ENCODE peak calls at places on chromosome 18, in seven cellular contexts. E, W, D, C, F, H and I are unnamed samples. For H3K79me1, the result is how much of the 10 kb centered on the place peaks cover.

GRCh38 chr18:54466248-54467005 is 108.7 kb downstream of the C18orf54 start:
- DNase-seq in E (no peak), W (no peak), D (no peak), C (no peak), F (no peak), H (no peak), I (no peak)

GRCh38 chr18:74529378-74529777 is 4.9 kb upstream of the CNDP1 start:
- DNase-seq in E (no peak), W (no peak), D (no peak), C (no peak), F (no peak), H (no peak), I (peak)

GRCh38 chr18:55264108-55264507 is 304.8 kb upstream of the CCDC68 start:
- DNase-seq in E (no peak), W (peak), D (peak), C (peak), F (no peak), H (peak), I (no peak)

GRCh38 chr18:49459404-49460171 is 857 bp downstream of the DYM start:
- DNase-seq in E (peak), W (peak), D (no peak), C (peak), F (no peak), H (no peak), I (no peak)

GRCh38 chr18:24514439-24514838 is 54.0 kb downstream of the HRH4 start:
- DNase-seq in E (peak), W (peak), D (peak), C (peak), F (no peak), H (peak), I (peak)

GRCh38 chr18:21191596-21192307 is 50.3 kb upstream of the GREB1L start:
- DNase-seq in E (peak), W (peak), D (no peak), C (peak), F (peak), H (peak), I (peak)

GRCh38 chr18:63588869-63589268 is 1.7 kb downstream of the SERPINB13 start:
- DNase-seq in E (no peak), W (no peak), D (no peak), C (no peak), F (no peak), H (peak), I (no peak)

GRCh38 chr18:46628206-46628605 is 28.8 kb downstream of the LOXHD1 start:
- DNase-seq in E (no peak), W (no peak), D (no peak), C (no peak), F (peak), H (no peak), I (no peak)

GRCh38 chr18:3075491-3075890 is 62.5 kb upstream of the LPIN2 start:
- DNase-seq in E (no peak), W (no peak), D (no peak), C (peak), F (no peak), H (no peak), I (no peak)

GRCh38 chr18:23862071-23862470 is 152.5 kb upstream of the TTC39C start:
- DNase-seq in E (peak), W (peak), D (no peak), C (no peak), F (no peak), H (peak), I (no peak)

GRCh38 chr18:44156816-44157215 is 523.9 kb upstream of the SETBP1 start:
- DNase-seq in E (no peak), W (no peak), D (no peak), C (no peak), F (no peak), H (no peak), I (no peak)

GRCh38 chr18:79250236-79250993 is 145.3 kb upstream of the NFATC1 start:
- DNase-seq in E (no peak), W (no peak), D (no peak), C (no peak), F (no peak), H (no peak), I (no peak)

GRCh38 chr18:6270791-6271216 is 143.9 kb downstream of the L3MBTL4 start:
- DNase-seq in E (no peak), W (no peak), D (no peak), C (no peak), F (no peak), H (no peak), I (no peak)

GRCh38 chr18:47260138-47260923 is 8.9 kb upstream of the SKOR2 start:
- DNase-seq in E (peak), W (peak), D (peak), C (peak), F (peak), H (peak), I (peak)

GRCh38 chr18:12048827-12049175 is 44.8 kb upstream of the ANKRD62 start:
- DNase-seq in E (peak), W (peak), D (no peak), C (no peak), F (no peak), H (no peak), I (no peak)

GRCh38 chr18:54388203-54389142 is 30.8 kb downstream of the C18orf54 start:
- DNase-seq in E (peak), W (peak), D (no peak), C (peak), F (peak), H (peak), I (peak)

GRCh38 chr18:73087291-73087977 is 219.6 kb upstream of the NETO1 start:
- DNase-seq in E (no peak), W (no peak), D (no peak), C (no peak), F (no peak), H (no peak), I (no peak)

GRCh38 chr18:79068299-79068945 is 772 bp upstream of the ATP9B start:
- DNase-seq in E (peak), W (no peak), D (no peak), C (peak), F (no peak), H (no peak), I (no peak)

GRCh38 chr18:54690198-54690597 is 99.2 kb downstream of the DYNAP start:
- DNase-seq in E (peak), W (peak), D (no peak), C (no peak), F (no peak), H (no peak), I (no peak)

GRCh38 chr18:24413148-24413547 is 13.3 kb upstream of the IMPACT start:
- DNase-seq in E (no peak), W (no peak), D (no peak), C (peak), F (peak), H (no peak), I (peak)

GRCh38 chr18:74652392-74652988 is 54.8 kb downstream of the ZNF407 start:
- DNase-seq in E (peak), W (peak), D (peak), C (peak), F (no peak), H (no peak), I (no peak)

GRCh38 chr18:5068856-5069255 is 128.2 kb downstream of the AKAIN1 start:
- DNase-seq in E (no peak), W (no peak), D (no peak), C (no peak), F (no peak), H (no peak), I (no peak)

GRCh38 chr18:45503988-45504387 is 111.3 kb upstream of the SLC14A2 start:
- DNase-seq in E (no peak), W (no peak), D (no peak), C (no peak), F (no peak), H (no peak), I (no peak)

GRCh38 chr18:45447364-45448265 is 167.7 kb upstream of the SLC14A2 start:
- DNase-seq in E (no peak), W (no peak), D (no peak), C (no peak), F (no peak), H (no peak), I (no peak)

GRCh38 chr18:32920796-32921787 is 148.3 kb upstream of the KLHL14 start:
- DNase-seq in E (peak), W (peak), D (no peak), C (peak), F (no peak), H (peak), I (no peak)

GRCh38 chr18:79133724-79134123 is 64.5 kb downstream of the ATP9B start:
- DNase-seq in E (no peak), W (no peak), D (no peak), C (no peak), F (no peak), H (no peak), I (no peak)

GRCh38 chr18:48563027-48563426 is 24.2 kb downstream of the CTIF start:
- DNase-seq in E (peak), W (peak), D (no peak), C (peak), F (no peak), H (no peak), I (no peak)

GRCh38 chr18:2147424-2147823 is 423.9 kb downstream of the METTL4 start:
- DNase-seq in E (no peak), W (no peak), D (no peak), C (no peak), F (no peak), H (no peak), I (no peak)

GRCh38 chr18:78979682-78980278 is at the start of gene SALL3:
- DNase-seq in E (no peak), W (no peak), D (no peak), C (peak), F (no peak), H (no peak), I (peak)

GRCh38 chr18:79397830-79398761 is 2.4 kb downstream of the NFATC1 start:
- DNase-seq in E (no peak), W (no peak), D (no peak), C (no peak), F (no peak), H (no peak), I (no peak)

GRCh38 chr18:30945769-30946168 is 96.8 kb downstream of the DSC3 start:
- DNase-seq in E (no peak), W (no peak), D (no peak), C (no peak), F (no peak), H (no peak), I (no peak)

GRCh38 chr18:44601447-44601846 is 79.2 kb upstream of the SETBP1 start:
- DNase-seq in E (peak), W (peak), D (no peak), C (no peak), F (no peak), H (no peak), I (no peak)

GRCh38 chr18:67266591-67267237 is 249.8 kb downstream of the DSEL start:
- DNase-seq in E (peak), W (peak), D (no peak), C (peak), F (no peak), H (no peak), I (no peak)

DNA sequence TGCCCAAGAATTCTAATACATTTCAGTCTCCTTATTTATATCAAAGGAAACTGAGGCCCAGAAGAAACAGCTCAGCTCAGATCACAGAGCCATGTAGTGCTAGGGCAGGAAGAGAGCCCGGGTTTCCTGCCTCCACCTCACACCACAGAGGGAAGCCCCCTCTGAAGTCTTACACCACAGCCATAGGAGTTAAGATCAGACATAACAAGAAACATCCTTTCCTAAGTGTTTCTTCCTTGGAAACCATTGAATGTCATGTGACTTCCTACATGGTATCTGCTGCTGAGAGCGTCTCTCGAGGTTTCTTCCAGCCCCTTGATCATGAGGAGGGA is 102.1 kb downstream of the MTCL1 start:
- DNase-seq in E (no peak), W (no peak), D (no peak), C (no peak), F (no peak), H (no peak), I (no peak)
- H3K79me1 ChIP-seq in E (under half), W (half or more), D (under half), C (under half), F (under half), H (under half), I (under half)

GRCh38 chr18:13550446-13551304 is 175.7 kb downstream of the FAM210A start:
- DNase-seq in E (no peak), W (no peak), D (no peak), C (no peak), F (no peak), H (no peak), I (no peak)

GRCh38 chr18:13547347-13547746 is 179.0 kb downstream of the FAM210A start:
- DNase-seq in E (no peak), W (no peak), D (no peak), C (no peak), F (no peak), H (no peak), I (no peak)

GRCh38 chr18:13549879-13550231 is 176.5 kb downstream of the FAM210A start:
- DNase-seq in E (no peak), W (no peak), D (no peak), C (no peak), F (no peak), H (no peak), I (no peak)

GRCh38 chr18:13548106-13548819 is 178.1 kb downstream of the FAM210A start:
- DNase-seq in E (no peak), W (no peak), D (no peak), C (peak), F (no peak), H (no peak), I (no peak)

GRCh38 chr18:13548944-13549878 is 177.1 kb downstream of the FAM210A start:
- DNase-seq in E (no peak), W (no peak), D (no peak), C (no peak), F (no peak), H (no peak), I (no peak)
- H3K79me1 ChIP-seq in E (under half), W (under half), D (under half), C (under half), F (under half), H (under half), I (under half)

DNA sequence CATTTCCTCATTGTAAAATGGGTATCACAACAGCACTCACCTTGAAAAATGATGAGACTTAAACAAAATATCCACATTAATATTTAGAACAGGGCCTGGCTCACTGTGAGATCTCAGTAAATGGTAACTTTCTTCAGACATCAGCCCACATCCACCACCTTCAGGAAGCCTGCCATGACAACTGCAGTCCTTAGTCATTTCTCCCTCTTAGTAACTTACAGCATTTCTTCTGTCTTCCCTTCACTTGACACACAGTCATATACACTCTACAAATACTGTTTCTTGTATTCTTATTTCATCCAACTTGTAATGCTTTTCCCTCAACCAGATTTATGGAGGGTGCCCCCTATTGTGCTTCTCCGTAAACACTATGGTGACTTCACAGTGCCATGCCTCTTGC is 263.0 kb downstream of the ZNF516 start:
- DNase-seq in E (no peak), W (no peak), D (no peak), C (no peak), F (no peak), H (no peak), I (no peak)
- H3K79me1 ChIP-seq in E (under half), W (under half), D (under half), C (under half), F (under half), H (under half), I (under half)

DNA sequence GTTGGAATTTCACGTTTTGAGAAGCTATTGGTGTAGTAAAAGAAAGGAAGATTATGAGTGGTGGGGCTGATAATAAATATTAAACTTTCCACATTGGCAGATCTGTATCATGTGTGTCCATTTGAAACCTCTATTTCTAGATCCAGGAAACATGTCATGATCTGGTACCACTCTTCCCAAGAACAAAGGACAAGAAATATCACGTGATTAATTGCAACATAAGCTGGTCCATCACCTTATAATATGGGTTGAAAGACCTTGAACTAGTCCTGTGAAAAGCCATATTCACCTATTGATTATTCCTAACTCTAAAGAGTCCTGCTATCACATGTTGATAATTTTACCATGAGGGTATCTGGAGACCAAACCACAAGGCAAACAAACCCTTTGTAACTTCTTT is 335.3 kb upstream of the SMIM21 start:
- DNase-seq in E (no peak), W (no peak), D (no peak), C (no peak), F (no peak), H (no peak), I (no peak)
- H3K79me1 ChIP-seq in E (under half), W (under half), D (under half), C (under half), F (under half), H (under half), I (under half)

DNA sequence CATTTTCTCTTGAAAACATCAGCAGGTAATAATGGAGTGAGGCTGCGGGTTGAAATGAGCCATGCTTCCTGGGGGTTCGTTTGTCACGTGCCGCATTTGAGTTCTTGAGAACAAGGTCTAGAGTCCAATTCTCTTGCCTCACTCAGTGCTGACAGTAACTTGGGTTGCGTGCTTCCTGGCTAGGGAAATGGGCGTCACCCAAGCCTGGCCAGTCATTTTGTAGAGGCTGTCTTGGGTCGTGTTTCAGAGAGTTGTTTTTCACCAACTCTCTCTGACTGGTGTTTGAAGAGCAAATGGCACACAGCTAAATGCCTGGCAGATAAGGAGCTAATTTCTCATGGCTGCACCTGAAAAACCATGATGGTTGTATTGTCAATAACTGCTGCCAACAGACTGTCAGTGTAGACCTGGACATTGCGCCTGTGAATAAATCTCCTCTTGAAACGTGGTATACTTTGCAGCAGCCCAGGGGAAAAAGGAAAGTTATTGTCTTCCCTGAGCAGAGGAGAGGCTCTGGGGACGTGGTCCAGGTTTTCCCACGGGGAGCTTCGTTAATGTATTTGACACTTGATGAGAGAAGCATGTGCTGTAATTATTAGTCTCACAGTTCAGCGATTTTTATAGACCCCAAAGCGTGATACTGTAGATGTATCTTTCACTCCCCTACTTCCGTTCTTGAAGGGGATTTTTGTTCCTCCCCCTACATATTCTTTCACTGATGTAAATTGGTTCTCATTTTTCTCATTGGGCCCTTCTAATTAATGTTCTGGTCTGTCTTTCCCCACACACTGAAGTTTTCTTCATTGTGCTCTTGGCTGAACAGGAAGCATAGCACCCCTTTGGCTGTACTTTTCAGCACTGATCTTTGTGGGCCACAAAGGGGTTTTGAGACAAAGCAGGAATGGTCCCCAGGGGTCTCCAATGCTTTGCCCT is 196.1 kb downstream of the FHOD3 start:
- DNase-seq in E (no peak), W (peak), D (no peak), C (peak), F (no peak), H (no peak), I (peak)
- H3K79me1 ChIP-seq in E (under half), W (under half), D (under half), C (under half), F (under half), H (under half), I (under half)

GRCh38 chr18:11021477-11021876 is 127.9 kb downstream of the PIEZO2 start:
- DNase-seq in E (no peak), W (no peak), D (no peak), C (no peak), F (no peak), H (no peak), I (no peak)

GRCh38 chr18:11020454-11020853 is 128.9 kb downstream of the PIEZO2 start:
- DNase-seq in E (no peak), W (no peak), D (no peak), C (no peak), F (no peak), H (no peak), I (no peak)

GRCh38 chr18:11020867-11021414 is 128.4 kb downstream of the PIEZO2 start:
- DNase-seq in E (peak), W (peak), D (no peak), C (no peak), F (no peak), H (no peak), I (no peak)

GRCh38 chr18:11025270-11025669 is 124.1 kb downstream of the PIEZO2 start:
- DNase-seq in E (no peak), W (no peak), D (no peak), C (no peak), F (no peak), H (no peak), I (no peak)

DNA sequence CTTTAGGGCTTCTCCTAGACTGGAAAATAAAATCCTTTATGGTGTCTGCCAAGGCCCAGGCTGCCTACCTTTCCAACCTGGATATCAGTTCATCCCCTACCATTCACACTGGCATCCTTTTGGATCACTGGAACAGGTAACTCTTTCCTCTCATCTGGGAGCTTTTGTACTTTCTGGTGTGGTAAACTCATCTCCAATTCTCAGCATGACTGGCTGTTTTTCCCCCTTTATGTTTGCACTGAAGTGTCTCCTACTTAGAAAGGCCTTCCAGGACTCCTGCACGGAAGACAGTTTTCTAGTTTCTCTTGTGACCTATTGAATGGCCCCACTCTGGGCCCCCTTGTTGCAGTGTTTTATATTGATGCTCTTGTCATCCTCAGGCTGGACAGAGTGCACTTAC is 130.1 kb downstream of the PIEZO2 start:
- DNase-seq in E (no peak), W (no peak), D (no peak), C (no peak), F (no peak), H (no peak), I (no peak)
- H3K79me1 ChIP-seq in E (under half), W (under half), D (under half), C (under half), F (under half), H (under half), I (under half)

DNA sequence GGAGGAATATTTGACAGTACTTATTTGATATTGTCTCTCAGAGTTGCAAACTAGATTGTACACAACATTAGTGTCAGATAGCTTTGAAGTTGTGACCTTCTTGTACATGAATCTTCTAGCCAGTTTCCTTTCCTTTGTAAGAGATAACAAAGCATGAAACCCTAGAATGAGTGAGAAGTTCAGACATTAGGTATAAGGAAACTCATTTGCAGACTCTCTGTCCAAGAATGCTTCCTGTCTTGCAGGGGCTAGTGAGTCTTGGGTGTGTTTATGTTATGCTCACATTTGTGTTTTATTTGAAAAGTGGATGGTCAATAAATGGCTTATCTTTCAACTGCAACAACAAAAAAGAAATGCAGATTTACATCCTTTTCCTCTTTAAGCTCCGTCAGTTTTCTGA is 1.4 kb downstream of the BOD1L2 start:
- DNase-seq in E (no peak), W (no peak), D (no peak), C (no peak), F (no peak), H (no peak), I (no peak)
- H3K79me1 ChIP-seq in E (under half), W (under half), D (under half), C (under half), F (under half), H (under half), I (under half)